ENCODE peak calls at places on chromosomes 12 and 14, in eight cellular contexts. B, Y, F, R, D, T, V and M are unnamed samples.

GRCh38 chr12:113235976-113236375 is 14.7 kb downstream of the TPCN1 start:
- DNase-seq in B (no peak), Y (no peak), F (no peak), R (peak), D (no peak), T (no peak), V (no peak), M (no peak)

GRCh38 chr12:6326316-6326959 is 15.4 kb downstream of the TNFRSF1A start:
- DNase-seq in B (no peak), Y (no peak), F (no peak), R (no peak), D (no peak), T (peak), V (peak), M (peak)

GRCh38 chr14:21023817-21024667 is 819 bp downstream of the NDRG2 start:
- DNase-seq in B (no peak), Y (no peak), F (no peak), R (peak), D (no peak), T (no peak), V (no peak), M (no peak)

GRCh38 chr12:77488041-77488620 is 342.6 kb upstream of the NAV3 start:
- DNase-seq in B (no peak), Y (no peak), F (no peak), R (no peak), D (no peak), T (no peak), V (peak), M (peak)

GRCh38 chr12:44847403-44847802 is 28.7 kb downstream of the NELL2 start:
- DNase-seq in B (no peak), Y (no peak), F (no peak), R (no peak), D (no peak), T (no peak), V (no peak), M (no peak)

GRCh38 chr12:58310828-58311273 is 369.5 kb downstream of the ATP23 start:
- DNase-seq in B (no peak), Y (no peak), F (no peak), R (no peak), D (peak), T (no peak), V (peak), M (peak)

GRCh38 chr14:76951149-76951548 is 77.4 kb downstream of the IRF2BPL start:
- DNase-seq in B (no peak), Y (no peak), F (no peak), R (no peak), D (no peak), T (no peak), V (peak), M (no peak)

GRCh38 chr12:96228566-96229248 is 34.5 kb downstream of the ELK3 start:
- DNase-seq in B (no peak), Y (no peak), F (no peak), R (peak), D (no peak), T (no peak), V (no peak), M (no peak)

GRCh38 chr12:110124184-110124995 is at the start of gene IFT81:
- DNase-seq in B (peak), Y (peak), F (peak), R (peak), D (peak), T (peak), V (peak), M (peak)
- TF ChIP-seq CTCF in B (no peak), Y (no peak), F (no peak), R (no peak), D (no peak), T (no peak), V (no peak), M (no peak)

DNA sequence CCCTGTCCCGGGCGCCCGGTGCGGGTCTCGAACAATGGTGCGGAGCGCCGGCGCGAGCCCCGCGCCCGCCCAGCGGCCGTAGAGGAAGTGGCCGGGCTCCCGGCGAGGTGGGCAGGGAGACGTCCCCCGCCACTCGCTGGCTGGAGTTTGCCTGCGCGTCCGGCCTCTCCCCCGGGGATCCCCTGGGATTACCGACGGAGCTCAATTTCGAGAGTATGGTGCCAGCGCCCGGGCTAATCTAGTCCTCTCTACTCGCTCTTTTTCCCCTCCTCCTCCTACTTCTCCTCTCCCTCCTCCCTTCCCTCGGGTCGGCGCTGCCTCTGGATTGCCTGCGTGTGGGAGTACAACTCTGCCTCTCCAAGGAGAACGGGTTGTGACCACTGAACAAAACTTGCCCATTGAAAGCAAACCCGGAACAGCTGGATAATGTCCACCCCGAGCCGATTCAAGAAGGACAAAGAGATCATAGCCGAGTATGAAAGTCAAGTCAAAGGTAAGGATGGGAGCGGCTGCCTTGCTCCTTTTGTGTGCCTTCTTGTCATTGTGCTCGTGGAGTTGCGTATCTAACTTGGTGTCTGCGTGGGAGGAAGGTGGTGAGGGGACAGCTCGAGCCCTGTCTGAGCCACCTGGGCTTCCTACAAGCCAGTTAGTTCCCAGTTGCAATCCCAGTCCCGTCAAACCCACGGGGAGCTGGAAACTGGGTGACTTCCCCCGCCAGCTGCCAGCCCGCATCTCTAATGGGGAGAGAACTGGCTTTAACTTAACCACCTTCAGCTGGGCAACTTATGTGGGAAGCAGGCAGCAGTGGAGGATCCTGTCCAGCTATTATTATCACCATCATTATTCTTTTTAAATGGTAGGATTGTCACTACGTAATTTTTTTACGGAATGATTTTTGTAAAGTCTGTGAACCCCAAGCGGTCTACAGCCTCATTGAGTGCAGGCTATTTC is at the start of gene SRGAP1:
- DNase-seq in B (no peak), Y (peak), F (no peak), R (peak), D (peak), T (peak), V (peak), M (peak)
- TF ChIP-seq CTCF in B (no peak), Y (no peak), F (no peak), R (no peak), D (no peak), T (no peak), V (peak), M (peak)

GRCh38 chr12:1663440-1664132 is 27.3 kb upstream of the ADIPOR2 start:
- DNase-seq in B (no peak), Y (no peak), F (no peak), R (no peak), D (no peak), T (no peak), V (no peak), M (no peak)
- TF ChIP-seq CTCF in B (no peak), Y (no peak), F (no peak), R (no peak), D (no peak), T (no peak), V (no peak), M (no peak)

GRCh38 chr12:122732611-122733010 is 2.0 kb upstream of the HCAR1 start:
- DNase-seq in B (no peak), Y (no peak), F (no peak), R (no peak), D (no peak), T (no peak), V (no peak), M (no peak)

GRCh38 chr12:122726056-122726558 is 4.5 kb downstream of the HCAR1 start:
- DNase-seq in B (no peak), Y (no peak), F (no peak), R (no peak), D (peak), T (no peak), V (no peak), M (peak)

GRCh38 chr12:122729583-122730214 is 945 bp downstream of the HCAR1 start:
- DNase-seq in B (no peak), Y (no peak), F (no peak), R (no peak), D (no peak), T (no peak), V (no peak), M (no peak)

GRCh38 chr12:122732170-122732569 is 1.5 kb upstream of the HCAR1 start:
- DNase-seq in B (no peak), Y (no peak), F (no peak), R (no peak), D (peak), T (no peak), V (no peak), M (no peak)

GRCh38 chr12:122730215-122731014 is at the start of gene HCAR1:
- DNase-seq in B (peak), Y (no peak), F (no peak), R (no peak), D (no peak), T (peak), V (peak), M (peak)
- TF ChIP-seq CTCF in B (no peak), Y (no peak), F (no peak), R (no peak), D (peak), T (no peak), V (peak), M (peak)

GRCh38 chr12:10562306-10562933 is 51.0 kb downstream of the MAGOHB start:
- DNase-seq in B (no peak), Y (no peak), F (no peak), R (no peak), D (peak), T (no peak), V (peak), M (peak)
- TF ChIP-seq CTCF in B (peak), Y (peak), F (peak), R (peak), D (peak), T (peak), V (peak), M (peak)